ENCODE peak calls at places on chromosomes 3 and 15, in four cellular contexts. O is stimulated activated naive CD4-positive, alpha-beta T cell; J is C1 segment of cervical spinal cord; A is IMR-90. X is an unnamed sample.

GRCh38 chr15:69557340-69558137 is 104.9 kb downstream of the RPLP1 start:
- DNase-seq in O (no peak), J (no peak), A (peak), X (peak)

GRCh38 chr3:124277516-124277890 is 285.6 kb upstream of the ROPN1 start:
- DNase-seq in O (no peak), J (no peak), A (peak), X (no peak)

GRCh38 chr15:43923553-43923952 is 96.8 kb downstream of the WDR76 start:
- DNase-seq in O (no peak), J (no peak), A (no peak), X (no peak)

GRCh38 chr3:123367467-123368154 is 81.3 kb downstream of the ADCY5 start:
- DNase-seq in O (no peak), J (no peak), A (no peak), X (no peak)

GRCh38 chr15:97566957-97567356 is 393.5 kb upstream of the ARRDC4 start:
- DNase-seq in O (no peak), J (no peak), A (no peak), X (no peak)

GRCh38 chr3:44418549-44418948 is 58.9 kb downstream of the ZNF445 start:
- DNase-seq in O (no peak), J (no peak), A (no peak), X (no peak)

GRCh38 chr3:80696280-80696679 is 928.5 kb upstream of the ROBO1 start:
- DNase-seq in O (no peak), J (no peak), A (no peak), X (no peak)

GRCh38 chr3:116863842-116864626 is 154.5 kb downstream of the TUSC7 start:
- DNase-seq in O (no peak), J (peak), A (peak), X (peak)

GRCh38 chr3:114608293-114608692 is 314.5 kb downstream of the TIGIT start:
- DNase-seq in O (no peak), J (no peak), A (peak), X (peak)

GRCh38 chr15:56919708-56920637 is 1.5 kb downstream of the TCF12 start:
- DNase-seq in O (no peak), J (no peak), A (peak), X (peak)

GRCh38 chr3:164879201-164879600 is 199.1 kb downstream of the SI start:
- DNase-seq in O (no peak), J (no peak), A (no peak), X (no peak)

GRCh38 chr15:89206908-89207331 is 14.5 kb downstream of the RLBP1 start:
- DNase-seq in O (peak), J (peak), A (peak), X (peak)

GRCh38 chr3:188950832-188951489 is 220.8 kb upstream of the TPRG1 start:
- DNase-seq in O (no peak), J (no peak), A (peak), X (peak)

GRCh38 chr3:179526482-179526881 is 36.2 kb upstream of the ACTL6A start:
- DNase-seq in O (no peak), J (no peak), A (peak), X (no peak)

GRCh38 chr15:81060470-81060869 is 59.7 kb downstream of the TLNRD1 start:
- DNase-seq in O (no peak), J (no peak), A (no peak), X (no peak)

GRCh38 chr3:140766465-140766864 is 88.6 kb downstream of the TRIM42 start:
- DNase-seq in O (no peak), J (no peak), A (no peak), X (no peak)

GRCh38 chr3:98613616-98614015 is 20.2 kb upstream of the CPOX start:
- DNase-seq in O (no peak), J (no peak), A (peak), X (peak)

GRCh38 chr3:459376-459710 is 262.8 kb downstream of the CHL1 start:
- DNase-seq in O (no peak), J (peak), A (no peak), X (no peak)

GRCh38 chr15:62559049-62559733 is 394.1 kb upstream of the C2CD4B start:
- DNase-seq in O (no peak), J (no peak), A (peak), X (peak)

GRCh38 chr3:73148207-73148606 is 86.7 kb downstream of the EBLN2 start:
- DNase-seq in O (no peak), J (no peak), A (no peak), X (no peak)

GRCh38 chr15:31261266-31262142 is 65.1 kb upstream of the KLF13 start:
- DNase-seq in O (no peak), J (no peak), A (no peak), X (no peak)

GRCh38 chr3:55692958-55693558 is 206.0 kb upstream of the WNT5A start:
- DNase-seq in O (no peak), J (no peak), A (peak), X (peak)

GRCh38 chr15:41896566-41896965 is 2.7 kb upstream of the SPTBN5 start:
- DNase-seq in O (no peak), J (no peak), A (no peak), X (no peak)

GRCh38 chr3:72043212-72044133 is 258.5 kb upstream of the PROK2 start:
- DNase-seq in O (no peak), J (no peak), A (no peak), X (no peak)

GRCh38 chr15:93466380-93466779 is 377.4 kb upstream of the RGMA start:
- DNase-seq in O (no peak), J (no peak), A (no peak), X (no peak)

GRCh38 chr3:16512435-16513140 is 911 bp downstream of the RFTN1 start:
- DNase-seq in O (peak), J (no peak), A (no peak), X (peak)

GRCh38 chr3:126329927-126330725 is 27.1 kb downstream of the KLF15 start:
- DNase-seq in O (no peak), J (no peak), A (no peak), X (no peak)

X was measured in EL.